ENCODE peak calls at places on chromosome 19, in seven cellular contexts. M is occipital lobe, L is anterior cingulate cortex, P is small intestine, S is HCEC 1CT, K is lung microvascular endothelial cell, T is left lung. W is an unnamed sample.

GRCh38 chr19:7998081-7998480 is 7.4 kb downstream of the ELAVL1 start:
- DNase-seq in M (no peak), L (no peak), P (no peak), S (no peak), K (no peak), T (no peak), W (no peak)

GRCh38 chr19:2602391-2603181 is 99.9 kb downstream of the GNG7 start:
- DNase-seq in M (peak; percentile 76), L (peak; percentile 51), P (peak; percentile 43), S (peak; percentile 78), K (peak; percentile 56), T (no peak), W (no peak)

GRCh38 chr19:55105237-55105636 is 12.2 kb downstream of the PPP1R12C start:
- DNase-seq in M (no peak), L (no peak), P (no peak), S (no peak), K (no peak), T (no peak), W (no peak)

GRCh38 chr19:15501596-15501995 is 6.7 kb upstream of the CYP4F22 start:
- DNase-seq in M (no peak), L (no peak), P (no peak), S (no peak), K (no peak), T (no peak), W (no peak)

GRCh38 chr19:29635963-29636362 is 29.3 kb upstream of the PLEKHF1 start:
- DNase-seq in M (no peak), L (no peak), P (no peak), S (no peak), K (no peak), T (no peak), W (no peak)

GRCh38 chr19:10612515-10613119 is 12.7 kb upstream of the SLC44A2 start:
- DNase-seq in M (no peak), L (no peak), P (peak; percentile 44), S (no peak), K (no peak), T (peak; percentile 79), W (peak; percentile 65)

GRCh38 chr19:30065680-30066606 is 123.9 kb downstream of the URI1 start:
- DNase-seq in M (no peak), L (no peak), P (no peak), S (no peak), K (no peak), T (no peak), W (peak; percentile 18)

GRCh38 chr19:4089400-4089908 is 22.8 kb upstream of the ZBTB7A start:
- DNase-seq in M (no peak), L (no peak), P (no peak), S (no peak), K (no peak), T (peak; percentile 67), W (no peak)

GRCh38 chr19:51179297-51179696 is 37.2 kb downstream of the SIGLEC7 start:
- DNase-seq in M (no peak), L (no peak), P (no peak), S (no peak), K (no peak), T (no peak), W (peak; percentile 14)

GRCh38 chr19:6886272-6886671 is 1.1 kb upstream of the ADGRE1 start:
- DNase-seq in M (no peak), L (no peak), P (no peak), S (no peak), K (no peak), T (no peak), W (no peak)

GRCh38 chr19:32336259-32337111 is 8.9 kb upstream of the ZNF507 start:
- DNase-seq in M (no peak), L (no peak), P (no peak), S (peak; percentile 36), K (no peak), T (no peak), W (no peak)

GRCh38 chr19:2887391-2887914 is 13.3 kb upstream of the ZNF57 start:
- DNase-seq in M (no peak), L (no peak), P (peak; percentile 73), S (peak; percentile 34), K (peak; percentile 80), T (no peak), W (peak; percentile 20)

GRCh38 chr19:39174558-39175544 is 21.9 kb upstream of the NCCRP1 start:
- DNase-seq in M (no peak), L (no peak), P (no peak), S (no peak), K (no peak), T (no peak), W (no peak)

GRCh38 chr19:9009935-9010651 is at the start of gene MUC16:
- DNase-seq in M (no peak), L (no peak), P (no peak), S (no peak), K (no peak), T (no peak), W (no peak)

GRCh38 chr19:15836345-15836594 is 20.8 kb upstream of the OR10H1 start:
- DNase-seq in M (no peak), L (no peak), P (no peak), S (no peak), K (peak; percentile 16), T (no peak), W (no peak)

GRCh38 chr19:55697698-55698097 is 22.7 kb downstream of the EPN1 start:
- DNase-seq in M (no peak), L (no peak), P (no peak), S (no peak), K (no peak), T (no peak), W (no peak)

GRCh38 chr19:44696939-44697669 is 1.8 kb upstream of the CEACAM16 start:
- DNase-seq in M (no peak), L (no peak), P (no peak), S (no peak), K (no peak), T (peak; percentile 53), W (no peak)

GRCh38 chr19:31096047-31096446 is 253.2 kb downstream of the TSHZ3 start:
- DNase-seq in M (no peak), L (no peak), P (no peak), S (no peak), K (no peak), T (no peak), W (no peak)

GRCh38 chr19:29329460-29330134 is 116.6 kb upstream of the UQCRFS1 start:
- DNase-seq in M (no peak), L (no peak), P (no peak), S (no peak), K (peak; percentile 16), T (no peak), W (no peak)

GRCh38 chr19:18940791-18941627 is at the start of gene HOMER3:
- DNase-seq in M (peak; percentile 45), L (no peak), P (peak; percentile 56), S (peak; percentile 33), K (peak; percentile 55), T (peak; percentile 82), W (peak; percentile 82)

GRCh38 chr19:13042443-13043130 is 47.3 kb downstream of the NFIX start:
- DNase-seq in M (no peak), L (no peak), P (no peak), S (no peak), K (no peak), T (no peak), W (no peak)

GRCh38 chr19:18961767-18962423 is 20.9 kb upstream of the HOMER3 start:
- DNase-seq in M (no peak), L (no peak), P (no peak), S (no peak), K (no peak), T (no peak), W (no peak)

GRCh38 chr19:15216363-15216762 is 15.6 kb upstream of the NOTCH3 start:
- DNase-seq in M (no peak), L (no peak), P (no peak), S (no peak), K (no peak), T (no peak), W (no peak)

GRCh38 chr19:35236638-35237400 is 8.3 kb upstream of the FAM187B start:
- DNase-seq in M (no peak), L (no peak), P (peak; percentile 33), S (no peak), K (no peak), T (peak; percentile 21), W (no peak)

GRCh38 chr19:29285187-29285687 is 72.3 kb upstream of the UQCRFS1 start:
- DNase-seq in M (no peak), L (no peak), P (no peak), S (no peak), K (no peak), T (no peak), W (no peak)

GRCh38 chr19:34502582-34503545 is 21.3 kb downstream of the WTIP start:
- DNase-seq in M (no peak), L (no peak), P (no peak), S (no peak), K (no peak), T (peak; percentile 29), W (no peak)

GRCh38 chr19:5539431-5539833 is 28.3 kb downstream of the TINCR start:
- DNase-seq in M (peak; percentile 36), L (no peak), P (no peak), S (no peak), K (no peak), T (no peak), W (peak; percentile 28)

GRCh38 chr19:15433519-15434069 is 14.8 kb upstream of the AKAP8L start:
- DNase-seq in M (no peak), L (no peak), P (no peak), S (no peak), K (no peak), T (no peak), W (no peak)

GRCh38 chr19:12872941-12873890 is 8.0 kb downstream of the DNASE2 start:
- DNase-seq in M (no peak), L (no peak), P (peak; percentile 86), S (no peak), K (peak; percentile 85), T (no peak), W (peak; percentile 48)

GRCh38 chr19:18612772-18613588 is at the start of gene TMEM59L:
- DNase-seq in M (peak; percentile 32), L (no peak), P (no peak), S (no peak), K (no peak), T (no peak), W (peak; percentile 87)

GRCh38 chr19:45234089-45234869 is 10.9 kb downstream of the EXOC3L2 start:
- DNase-seq in M (no peak), L (no peak), P (no peak), S (no peak), K (no peak), T (no peak), W (no peak)

GRCh38 chr19:51325161-51325979 is 13.9 kb downstream of the IGLON5 start:
- DNase-seq in M (no peak), L (no peak), P (no peak), S (no peak), K (no peak), T (no peak), W (no peak)

GRCh38 chr19:49403404-49404187 is 15.5 kb downstream of the KASH5 start:
- DNase-seq in M (no peak), L (no peak), P (no peak), S (no peak), K (no peak), T (no peak), W (no peak)

GRCh38 chr19:52453324-52454094 is at the start of gene ZNF578:
- DNase-seq in M (peak; percentile 33), L (no peak), P (peak; percentile 37), S (peak; percentile 57), K (peak; percentile 87), T (peak; percentile 76), W (peak; percentile 76)

W was measured in head of caudate nucleus.